ENCODE peak calls at places on chromosomes 1 and 21, in four cellular contexts. One of them, this sample, is unnamed.

GRCh38 chr1:72568113-72568512 is 285.8 kb upstream of the NEGR1 start:
- DNase-seq in GM19239: no peak
- DNase-seq in upper lobe of left lung: no peak
- DNase-seq in cardiac muscle cell: no peak
- DNase-seq in this sample: no peak

GRCh38 chr1:22350171-22350961 is 101.3 kb upstream of the ZBTB40 start:
- DNase-seq in GM19239: no peak
- DNase-seq in cardiac muscle cell: no peak
- DNase-seq in upper lobe of left lung: no peak
- DNase-seq in this sample: no peak

GRCh38 chr1:50955116-50955515 is 5.0 kb downstream of the FAF1 start:
- DNase-seq in GM19239: no peak
- DNase-seq in upper lobe of left lung: no peak
- DNase-seq in cardiac muscle cell: no peak
- DNase-seq in this sample: no peak

GRCh38 chr1:59707216-59707615 is 107.5 kb upstream of the HOOK1 start:
- DNase-seq in GM19239: no peak
- DNase-seq in cardiac muscle cell: no peak
- DNase-seq in upper lobe of left lung: no peak
- DNase-seq in this sample: peak; percentile 93

GRCh38 chr1:6260433-6260934 is 414 bp downstream of the GPR153 start:
- DNase-seq in upper lobe of left lung: no peak
- DNase-seq in GM19239: no peak
- DNase-seq in cardiac muscle cell: peak; percentile 65
- DNase-seq in this sample: no peak

GRCh38 chr1:37498872-37499617 is 15.5 kb downstream of the MEAF6 start:
- DNase-seq in GM19239: no peak
- DNase-seq in upper lobe of left lung: no peak
- DNase-seq in cardiac muscle cell: peak; percentile 38
- DNase-seq in this sample: peak; percentile 68

GRCh38 chr1:241706967-241707366 is 54.9 kb downstream of the WDR64 start:
- DNase-seq in cardiac muscle cell: no peak
- DNase-seq in GM19239: no peak
- DNase-seq in upper lobe of left lung: no peak
- DNase-seq in this sample: peak; percentile 81

GRCh38 chr21:15659768-15660423 is 69.9 kb upstream of the USP25 start:
- DNase-seq in upper lobe of left lung: no peak
- DNase-seq in GM19239: no peak
- DNase-seq in cardiac muscle cell: no peak
- DNase-seq in this sample: peak; percentile 4

GRCh38 chr1:211514030-211514754 is 22.2 kb upstream of the RD3 start:
- DNase-seq in GM19239: peak; percentile 94
- DNase-seq in upper lobe of left lung: peak; percentile 86
- DNase-seq in cardiac muscle cell: peak; percentile 91
- DNase-seq in this sample: peak; percentile 83

GRCh38 chr1:151255381-151255780 is 847 bp downstream of the PSMD4 start:
- DNase-seq in cardiac muscle cell: no peak
- DNase-seq in upper lobe of left lung: no peak
- DNase-seq in GM19239: no peak
- DNase-seq in this sample: peak; percentile 6

GRCh38 chr1:15849775-15850449 is 2.4 kb downstream of the SPEN start:
- DNase-seq in upper lobe of left lung: no peak
- DNase-seq in GM19239: no peak
- DNase-seq in cardiac muscle cell: peak; percentile 86
- DNase-seq in this sample: peak; percentile 47

GRCh38 chr1:100292711-100293110 is 26.7 kb downstream of the RTCA start:
- DNase-seq in cardiac muscle cell: no peak
- DNase-seq in GM19239: no peak
- DNase-seq in upper lobe of left lung: no peak
- DNase-seq in this sample: no peak

GRCh38 chr1:41495171-41495948 is 10.9 kb upstream of the EDN2 start:
- DNase-seq in upper lobe of left lung: no peak
- DNase-seq in cardiac muscle cell: peak; percentile 36
- DNase-seq in GM19239: no peak
- DNase-seq in this sample: no peak

GRCh38 chr1:5889901-5890300 is 102.3 kb downstream of the NPHP4 start:
- DNase-seq in upper lobe of left lung: no peak
- DNase-seq in cardiac muscle cell: no peak
- DNase-seq in GM19239: no peak
- DNase-seq in this sample: no peak

This sample was measured in HFFc6.